ENCODE peak calls at places on chromosomes 4 and X, in seven cellular contexts. V is Calu3, D is psoas muscle, R is GM13976, J is choroid plexus epithelial cell, T is AG04450, L is epithelial cell of proximal tubule. H is an unnamed sample.
A peak's percentile ranks its signal among the peaks of the same experiment; 100 is the strongest.

GRCh38 chr4:143626134-143626859 is 74.2 kb downstream of the FREM3 start:
- DNase-seq in V (no peak), D (peak; percentile 37), R (no peak), J (peak; percentile 73), T (no peak), L (no peak), H (peak; percentile 39)

GRCh38 chr4:98639523-98639922 is 18.9 kb downstream of the TSPAN5 start:
- DNase-seq in V (no peak), D (no peak), R (no peak), J (no peak), T (no peak), L (no peak), H (no peak)

GRCh38 chrX:119223784-119224183 is 12.3 kb upstream of the PGRMC1 start:
- DNase-seq in V (no peak), D (no peak), R (no peak), J (no peak), T (no peak), L (no peak), H (no peak)

GRCh38 chr4:30901781-30902479 is 181.8 kb downstream of the PCDH7 start:
- DNase-seq in V (no peak), D (no peak), R (no peak), J (no peak), T (no peak), L (peak; percentile 15), H (no peak)

GRCh38 chr4:41410049-41410448 is 127.9 kb upstream of the LIMCH1 start:
- DNase-seq in V (no peak), D (no peak), R (no peak), J (no peak), T (no peak), L (no peak), H (no peak)

GRCh38 chr4:162705130-162705803 is 461.4 kb downstream of the NAF1 start:
- DNase-seq in V (no peak), D (no peak), R (no peak), J (no peak), T (no peak), L (no peak), H (no peak)

GRCh38 chrX:19877431-19877830 is 10.0 kb downstream of the SH3KBP1 start:
- DNase-seq in V (no peak), D (no peak), R (no peak), J (no peak), T (no peak), L (no peak), H (no peak)

GRCh38 chr4:115145393-115146160 is 32.2 kb upstream of the NDST4 start:
- DNase-seq in V (no peak), D (no peak), R (no peak), J (no peak), T (no peak), L (no peak), H (no peak)

GRCh38 chr4:159047478-159048165 is 55.3 kb upstream of the RAPGEF2 start:
- DNase-seq in V (peak; percentile 11), D (no peak), R (no peak), J (peak; percentile 81), T (no peak), L (no peak), H (no peak)

GRCh38 chr4:41050840-41051775 is 163.2 kb downstream of the APBB2 start:
- DNase-seq in V (no peak), D (no peak), R (no peak), J (no peak), T (no peak), L (no peak), H (no peak)

GRCh38 chrX:103584606-103585005 is 709 bp upstream of the TCEAL4 start:
- DNase-seq in V (no peak), D (no peak), R (no peak), J (peak; percentile 50), T (no peak), L (no peak), H (no peak)

GRCh38 chr4:25662306-25662705 is 6.7 kb downstream of the SLC34A2 start:
- DNase-seq in V (no peak), D (no peak), R (no peak), J (no peak), T (no peak), L (no peak), H (no peak)

GRCh38 chrX:120144178-120144844 is 14.1 kb upstream of the RHOXF2 start:
- DNase-seq in V (no peak), D (no peak), R (no peak), J (peak; percentile 21), T (no peak), L (peak; percentile 2), H (no peak)

GRCh38 chr4:140754918-140755810 is 1.0 kb downstream of the TBC1D9 start:
- DNase-seq in V (no peak), D (no peak), R (no peak), J (peak; percentile 24), T (no peak), L (no peak), H (no peak)

GRCh38 chr4:17560065-17560673 is 16.8 kb upstream of the LAP3 start:
- DNase-seq in V (no peak), D (no peak), R (no peak), J (no peak), T (no peak), L (no peak), H (no peak)

GRCh38 chrX:119757979-119758681 is at the start of gene SOWAHD:
- DNase-seq in V (peak; percentile 46), D (peak; percentile 34), R (peak; percentile 49), J (no peak), T (no peak), L (no peak), H (no peak)

GRCh38 chr4:100828364-100828763 is 310.5 kb upstream of the EMCN start:
- DNase-seq in V (no peak), D (no peak), R (no peak), J (no peak), T (no peak), L (no peak), H (no peak)

GRCh38 chrX:129733335-129733734 is 5.4 kb upstream of the XPNPEP2 start:
- DNase-seq in V (no peak), D (no peak), R (no peak), J (no peak), T (no peak), L (no peak), H (no peak)

GRCh38 chr4:17376205-17376604 is 135.7 kb downstream of the QDPR start:
- DNase-seq in V (no peak), D (no peak), R (no peak), J (peak; percentile 57), T (no peak), L (no peak), H (no peak)

GRCh38 chr4:81606796-81607550 is 135.3 kb upstream of the RASGEF1B start:
- DNase-seq in V (peak; percentile 6), D (no peak), R (no peak), J (peak; percentile 15), T (no peak), L (no peak), H (no peak)

GRCh38 chr4:189613202-189613601 is 327.5 kb upstream of the FRG1 start:
- DNase-seq in V (no peak), D (no peak), R (no peak), J (no peak), T (no peak), L (no peak), H (no peak)

GRCh38 chrX:112789931-112790330 is 50.7 kb downstream of the AMOT start:
- DNase-seq in V (no peak), D (no peak), R (no peak), J (no peak), T (no peak), L (no peak), H (no peak)

DNA sequence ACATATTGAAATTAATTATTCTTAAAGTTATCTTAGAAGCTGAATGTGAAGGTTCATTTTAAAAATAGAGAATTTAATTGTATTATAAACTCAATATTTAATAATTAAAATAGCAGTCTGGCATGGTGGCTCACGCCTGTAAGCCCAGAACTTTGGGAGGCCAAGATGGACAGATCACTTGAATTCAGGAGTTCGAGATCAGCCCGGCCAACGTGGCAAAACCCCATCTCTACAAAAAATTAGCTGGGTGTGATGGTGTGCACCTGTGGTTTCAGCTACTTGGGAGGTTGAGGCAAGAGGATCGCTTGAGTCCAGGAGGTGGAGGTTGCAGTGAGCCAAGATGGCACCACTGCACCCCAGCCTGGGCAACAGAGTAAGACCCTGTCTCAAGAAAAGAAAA is 659.9 kb upstream of the AGA start:
- DNase-seq in V (no peak), D (no peak), R (no peak), J (no peak), T (no peak), L (no peak), H (no peak)
- TF ChIP-seq CTCF in V (no peak), D (no peak), R (no peak), J (no peak), T (no peak), L (no peak), H (no peak)

GRCh38 chr4:139704915-139705485 is 39.4 kb downstream of the MGST2 start:
- DNase-seq in V (no peak), D (no peak), R (no peak), J (peak; percentile 41), T (no peak), L (no peak), H (no peak)
- TF ChIP-seq CTCF in V (no peak), D (peak; percentile 11), R (no peak), J (peak; percentile 45), T (peak; percentile 22), L (peak; percentile 47), H (no peak)

DNA sequence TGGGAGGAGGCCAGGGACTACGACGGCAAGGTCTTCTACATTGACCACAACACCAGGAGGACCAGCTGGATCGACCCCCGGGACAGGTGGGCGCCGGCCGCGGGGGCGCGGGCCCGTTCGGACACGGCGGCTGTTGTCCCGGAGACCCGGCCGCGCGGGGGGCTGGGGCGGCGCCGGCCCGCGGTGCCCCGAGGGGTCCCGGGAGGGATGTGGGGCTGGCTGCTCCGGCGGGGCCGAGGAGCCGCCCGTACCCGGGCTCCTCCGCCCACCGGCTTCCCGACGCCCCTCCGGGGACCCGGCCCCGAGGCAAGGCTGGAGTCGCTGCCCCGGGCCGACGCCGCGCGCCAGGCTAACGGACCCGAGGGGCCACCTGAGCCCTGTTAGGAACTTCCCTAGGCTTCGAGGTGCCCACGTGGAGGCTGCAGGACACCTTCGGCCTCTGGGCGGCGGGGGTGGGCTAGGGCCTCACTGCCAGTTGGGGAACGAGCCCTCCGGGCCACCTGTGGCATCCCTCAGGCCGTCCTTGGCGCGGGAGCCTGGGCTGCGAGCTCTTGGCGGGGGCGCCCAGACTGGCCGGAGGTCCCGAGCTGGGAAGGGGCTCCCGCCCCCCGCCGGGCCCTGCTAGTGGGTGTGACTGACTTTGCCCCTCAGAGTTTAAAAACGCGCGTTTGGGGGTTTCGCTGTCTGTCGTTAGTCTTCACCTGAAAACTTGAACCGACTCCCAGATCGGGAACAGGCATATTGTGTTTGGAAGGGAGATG is 660 bp downstream of the WWC2 start:
- DNase-seq in V (peak; percentile 65), D (peak; percentile 30), R (peak; percentile 31), J (peak; percentile 23), T (no peak), L (no peak), H (peak; percentile 52)
- TF ChIP-seq CTCF in V (no peak), D (no peak), R (no peak), J (peak; percentile 27), T (peak; percentile 13), L (peak; percentile 30), H (no peak)

GRCh38 chr4:72110886-72111285 is 79.1 kb downstream of the NPFFR2 start:
- DNase-seq in V (no peak), D (no peak), R (no peak), J (no peak), T (no peak), L (no peak), H (no peak)
- TF ChIP-seq CTCF in V (no peak), D (no peak), R (no peak), J (no peak), T (no peak), L (no peak), H (no peak)

GRCh38 chr4:77082886-77083608 is 7.3 kb upstream of the CCNI start:
- DNase-seq in V (no peak), D (no peak), R (no peak), J (no peak), T (no peak), L (no peak), H (no peak)
- TF ChIP-seq CTCF in V (no peak), D (no peak), R (no peak), J (no peak), T (no peak), L (no peak), H (no peak)